ENCODE peak calls at places on chromosomes 5 and 9, in four cellular contexts. M is IMR-90, T is right lobe of liver, N is esophagus squamous epithelium. D is an unnamed sample. For H3K36me3 and H3K27me3, the result is how much of the 10 kb centered on the place peaks cover.

GRCh38 chr5:123089971-123090640 is 1.1 kb downstream of the PRDM6 start:
- DNase-seq in M (peak), T (no peak), N (no peak), D (no peak)

GRCh38 chr5:32100230-32100629 is 73.9 kb downstream of the GOLPH3 start:
- DNase-seq in M (no peak), T (no peak), N (no peak), D (no peak)

GRCh38 chr9:37582548-37583157 is 6.5 kb upstream of the FBXO10 start:
- DNase-seq in M (peak), T (no peak), N (no peak), D (no peak)

GRCh38 chr5:144060598-144060997 is 109.9 kb downstream of the YIPF5 start:
- DNase-seq in M (peak), T (no peak), N (no peak), D (no peak)

GRCh38 chr9:100669968-100670367 is 92.1 kb downstream of the CAVIN4 start:
- DNase-seq in M (no peak), T (no peak), N (no peak), D (no peak)

GRCh38 chr5:149004559-149004958 is 58.3 kb downstream of the SH3TC2 start:
- DNase-seq in M (no peak), T (no peak), N (no peak), D (no peak)

GRCh38 chr5:67301285-67301904 is 104.8 kb upstream of the CD180 start:
- DNase-seq in M (peak), T (peak), N (peak), D (peak)

GRCh38 chr9:126773004-126773607 is 31.7 kb upstream of the ZBTB43 start:
- DNase-seq in M (peak), T (no peak), N (no peak), D (no peak)

GRCh38 chr5:143401846-143402463 is 1.5 kb downstream of the NR3C1 start:
- DNase-seq in M (peak), T (no peak), N (no peak), D (no peak)

GRCh38 chr9:12809720-12810119 is 34.9 kb downstream of the LURAP1L start:
- DNase-seq in M (no peak), T (no peak), N (no peak), D (no peak)

GRCh38 chr9:78239506-78239905 is 3.6 kb downstream of the CEP78 start:
- DNase-seq in M (no peak), T (peak), N (no peak), D (no peak)

GRCh38 chr9:99433555-99433954 is 211.5 kb downstream of the SEC61B start:
- DNase-seq in M (peak), T (peak), N (no peak), D (no peak)

GRCh38 chr9:8365029-8365428 is 565.5 kb upstream of the DMAC1 start:
- DNase-seq in M (peak), T (no peak), N (no peak), D (no peak)

DNA sequence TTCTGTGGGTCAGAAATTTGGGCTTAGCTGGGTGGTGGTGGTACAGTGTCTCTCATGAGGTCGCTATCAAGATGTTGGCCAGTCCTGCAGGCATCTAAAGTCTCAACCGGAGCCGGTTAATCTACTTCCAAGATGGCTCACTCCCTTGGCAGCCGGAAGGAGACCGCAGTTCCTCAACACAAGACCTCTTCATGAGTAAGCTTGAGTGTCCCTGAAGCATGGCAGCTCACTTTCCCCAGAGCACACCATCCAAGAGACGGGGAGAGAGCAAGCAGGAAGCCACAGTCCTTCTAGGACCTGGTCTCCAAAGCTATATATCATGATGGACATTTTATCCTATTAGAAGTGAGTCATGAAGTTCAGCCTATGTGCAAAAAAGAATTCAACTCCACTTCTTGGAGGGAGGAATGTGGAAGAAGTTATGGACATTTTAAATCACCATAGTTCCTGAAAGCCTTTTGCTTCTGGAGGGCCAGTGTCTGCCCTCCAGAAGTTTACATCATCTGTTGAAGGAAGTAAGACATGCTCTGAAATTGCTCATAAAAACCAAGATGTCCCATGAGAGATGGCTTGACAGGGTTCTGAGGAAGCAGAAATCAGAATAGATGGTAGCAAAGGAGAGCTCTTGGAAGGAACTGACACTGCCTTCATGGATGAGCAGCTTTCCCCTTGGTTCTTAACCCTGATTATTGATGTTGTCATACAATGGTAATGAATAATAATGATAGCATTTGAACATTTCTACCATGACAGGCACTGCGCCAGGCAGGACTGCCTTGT is 21.3 kb downstream of the GALNT10 start:
- DNase-seq in M (peak), T (no peak), N (no peak), D (no peak)
- TF ChIP-seq POLR2A in M (no peak), T (no peak), N (no peak), D (no peak)

GRCh38 chr5:141517902-141518610 is 29.2 kb downstream of the PCDHGC5 start:
- DNase-seq in M (peak), T (no peak), N (no peak), D (no peak)

GRCh38 chr5:141518616-141519015 is 29.7 kb downstream of the PCDHGC5 start:
- DNase-seq in M (no peak), T (no peak), N (no peak), D (no peak)

GRCh38 chr5:141515946-141516647 is 27.2 kb downstream of the PCDHGC5 start:
- DNase-seq in M (no peak), T (no peak), N (no peak), D (no peak)

GRCh38 chr5:141516648-141517025 is 27.8 kb downstream of the PCDHGC5 start:
- DNase-seq in M (no peak), T (no peak), N (no peak), D (no peak)

DNA sequence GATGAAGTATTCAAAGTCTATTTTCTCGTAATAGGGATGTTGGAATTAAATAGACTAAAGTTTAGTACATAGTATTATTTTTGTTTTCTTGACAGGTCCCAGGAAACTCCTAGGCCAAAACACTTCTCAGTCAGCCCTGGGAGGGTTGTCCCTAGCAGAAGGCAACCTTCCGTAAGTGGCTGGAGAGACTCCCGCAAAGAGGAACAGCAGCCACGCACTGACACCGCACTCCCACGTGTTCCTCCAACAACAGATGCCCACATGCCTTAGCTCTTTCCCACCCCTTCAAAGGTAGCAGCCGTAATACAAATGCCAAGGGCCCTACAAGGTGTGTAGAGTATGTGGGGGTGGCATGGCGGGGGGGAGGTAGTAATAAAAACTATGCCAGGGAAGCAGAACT is 28.4 kb downstream of the PCDHGC5 start:
- DNase-seq in M (no peak), T (no peak), N (no peak), D (no peak)
- H3K36me3 ChIP-seq in M (under half), T (under half), N (under half), D (under half)

GRCh38 chr5:179222246-179223017 is 122.8 kb downstream of the ADAMTS2 start:
- DNase-seq in M (no peak), T (no peak), N (no peak), D (no peak)

GRCh38 chr5:179219661-179220620 is 125.3 kb downstream of the ADAMTS2 start:
- DNase-seq in M (no peak), T (no peak), N (no peak), D (no peak)

GRCh38 chr5:179221877-179222220 is 123.4 kb downstream of the ADAMTS2 start:
- DNase-seq in M (no peak), T (no peak), N (no peak), D (no peak)

GRCh38 chr5:179220716-179221115 is 124.5 kb downstream of the ADAMTS2 start:
- DNase-seq in M (no peak), T (no peak), N (no peak), D (no peak)

GRCh38 chr5:179221196-179221876 is 123.9 kb downstream of the ADAMTS2 start:
- DNase-seq in M (no peak), T (no peak), N (no peak), D (no peak)
- H3K27me3 ChIP-seq in M (under half), T (under half), N (under half), D (under half)

DNA sequence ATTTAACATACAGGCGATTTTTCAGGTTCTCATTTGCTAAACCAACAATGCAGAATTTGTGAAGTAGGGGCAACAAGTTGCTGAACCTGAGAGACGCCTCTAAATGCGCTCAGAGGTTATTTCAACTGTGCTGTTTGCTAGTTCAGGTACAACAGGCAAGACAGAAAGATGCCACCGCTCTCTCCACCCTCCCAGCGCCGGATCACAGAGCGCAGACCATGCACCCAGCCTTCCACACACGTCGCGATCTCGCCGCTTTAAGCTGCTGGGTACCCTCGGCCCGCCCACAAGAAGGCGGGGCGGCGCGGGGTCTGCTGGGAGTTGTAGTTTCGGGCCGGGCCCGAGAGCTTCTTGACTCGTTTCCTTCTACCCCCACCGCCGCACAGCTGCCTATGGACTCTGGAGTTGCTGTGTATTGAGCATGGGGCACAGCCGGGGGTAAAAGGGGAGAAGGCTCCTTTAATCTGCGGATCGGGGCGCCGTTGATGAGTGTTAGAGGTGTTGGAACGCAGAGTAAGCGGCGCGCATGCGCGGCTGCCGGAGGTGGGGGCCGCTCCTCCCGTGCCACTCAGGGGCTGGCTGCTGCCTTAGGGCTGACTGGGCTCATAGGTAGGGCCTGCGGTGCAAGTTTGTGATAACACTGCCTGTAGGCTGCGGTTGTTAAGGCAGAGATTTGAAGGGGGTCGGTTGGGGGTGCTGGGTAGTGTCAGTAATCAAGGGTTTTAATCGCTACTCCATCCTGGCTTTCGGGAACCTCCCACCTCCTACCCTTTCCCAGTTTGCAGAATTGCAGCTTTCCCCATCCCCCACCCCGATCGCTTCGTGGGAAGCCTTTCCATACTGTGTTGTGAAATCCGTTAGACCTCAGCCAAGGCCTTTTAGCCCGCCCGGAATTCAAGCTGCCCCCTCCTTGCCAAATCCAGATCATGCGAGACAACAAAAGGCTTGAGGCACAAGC is 40.3 kb upstream of the ABCA1 start:
- DNase-seq in M (peak), T (peak), N (peak), D (peak)
- TF ChIP-seq POLR2A in M (no peak), T (peak), N (no peak), D (no peak)

GRCh38 chr5:80147119-80147815 is 108.6 kb downstream of the SERINC5 start:
- DNase-seq in M (no peak), T (no peak), N (no peak), D (no peak)

GRCh38 chr5:80149161-80149609 is 106.7 kb downstream of the SERINC5 start:
- DNase-seq in M (no peak), T (no peak), N (no peak), D (no peak)

GRCh38 chr5:80142996-80143395 is 107.8 kb downstream of the THBS4 start:
- DNase-seq in M (no peak), T (no peak), N (no peak), D (no peak)

GRCh38 chr5:80143491-80143890 is 108.3 kb downstream of the THBS4 start:
- DNase-seq in M (no peak), T (no peak), N (no peak), D (no peak)

DNA sequence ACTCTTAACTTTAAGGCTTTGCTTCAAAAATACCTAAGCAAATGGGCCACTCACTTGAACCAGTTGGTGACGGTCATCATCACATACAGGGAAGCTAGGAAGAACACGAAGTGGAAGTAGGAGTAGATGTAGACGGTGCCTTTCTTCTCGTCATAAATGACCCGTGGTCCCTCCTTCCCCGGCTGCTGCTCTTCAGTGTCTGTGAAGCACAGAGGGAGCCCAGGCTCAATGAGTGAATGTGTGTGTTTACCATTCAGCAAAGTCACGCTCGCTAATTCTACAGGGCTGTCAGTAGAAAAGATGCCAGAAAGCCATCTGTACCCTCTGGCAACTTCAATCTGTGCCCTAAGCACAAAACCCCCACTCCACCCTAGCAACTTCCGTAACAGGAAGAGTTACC is 109.8 kb downstream of the SERINC5 start:
- DNase-seq in M (no peak), T (no peak), N (no peak), D (no peak)
- H3K36me3 ChIP-seq in M (under half), T (half or more), N (half or more), D (under half)

GRCh38 chr9:128394404-128395168 is 23.4 kb downstream of the URM1 start:
- DNase-seq in M (no peak), T (no peak), N (no peak), D (no peak)

GRCh38 chr9:128392302-128393152 is 21.4 kb downstream of the URM1 start:
- DNase-seq in M (no peak), T (no peak), N (no peak), D (no peak)

GRCh38 chr9:128393971-128394370 is 22.8 kb downstream of the URM1 start:
- DNase-seq in M (no peak), T (no peak), N (no peak), D (no peak)

GRCh38 chr9:128391956-128392301 is 20.8 kb downstream of the URM1 start:
- DNase-seq in M (no peak), T (no peak), N (no peak), D (no peak)

GRCh38 chr9:128393171-128393761 is 22.1 kb downstream of the URM1 start:
- DNase-seq in M (no peak), T (no peak), N (no peak), D (no peak)
- H3K27me3 ChIP-seq in M (under half), T (under half), N (under half), D (under half)

GRCh38 chr5:43563321-43563720 is 6.4 kb upstream of the PAIP1 start:
- DNase-seq in M (no peak), T (no peak), N (no peak), D (peak)

GRCh38 chr5:43556857-43557593 is at the start of gene PAIP1:
- DNase-seq in M (peak), T (peak), N (peak), D (peak)

GRCh38 chr5:43561346-43561745 is 4.5 kb upstream of the PAIP1 start:
- DNase-seq in M (no peak), T (no peak), N (no peak), D (no peak)

GRCh38 chr5:43555895-43556606 is 826 bp downstream of the PAIP1 start:
- DNase-seq in M (peak), T (peak), N (no peak), D (peak)

GRCh38 chr5:43560128-43560527 is 3.3 kb upstream of the PAIP1 start:
- DNase-seq in M (peak), T (no peak), N (no peak), D (no peak)
- TF ChIP-seq POLR2A in M (no peak), T (no peak), N (no peak), D (no peak)

DNA sequence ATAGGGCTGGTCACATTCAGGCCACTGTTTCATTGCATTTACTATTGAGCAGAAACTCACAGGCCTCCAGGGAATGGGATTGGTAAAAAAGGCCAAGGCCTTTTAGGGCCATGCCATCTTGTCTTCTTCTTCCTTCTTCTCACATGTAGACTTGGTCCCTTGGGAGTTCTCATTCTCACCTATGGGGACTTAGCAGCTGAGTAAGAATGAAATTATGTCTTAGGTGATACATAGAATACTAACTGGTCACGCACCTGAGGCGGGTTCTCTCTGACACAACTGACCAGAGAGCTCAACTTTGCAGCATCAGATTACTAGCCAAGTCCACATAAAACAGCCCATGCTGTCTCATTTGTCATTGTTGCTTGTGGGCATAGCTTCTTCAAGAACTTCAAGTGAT is 641.8 kb downstream of the EFNA5 start:
- DNase-seq in M (no peak), T (no peak), N (no peak), D (no peak)
- H3K36me3 ChIP-seq in M (under half), T (under half), N (under half), D (under half)

GRCh38 chr5:135492319-135492626 is 40.1 kb upstream of the TIFAB start:
- DNase-seq in M (no peak), T (no peak), N (no peak), D (no peak)
- H3K27me3 ChIP-seq in M (under half), T (under half), N (under half), D (under half)

D was measured in testis.